ENCODE peak calls at places on chromosomes 6 and 20, in six cellular contexts. S is uterus, F is heart left ventricle, L is SK-N-SH, C is RWPE1, R is mucosa of descending colon. N is an unnamed sample.

GRCh38 chr6:48664850-48665249 is 553.9 kb upstream of the PTCHD4 start:
- DNase-seq in S (no peak), F (no peak), L (no peak), C (no peak), R (no peak), N (no peak)

GRCh38 chr20:42308980-42309524 is 690.9 kb upstream of the CHD6 start:
- DNase-seq in S (no peak), F (no peak), L (no peak), C (no peak), R (no peak), N (no peak)

GRCh38 chr6:42059743-42060142 is 9.4 kb downstream of the TAF8 start:
- DNase-seq in S (no peak), F (no peak), L (no peak), C (no peak), R (no peak), N (no peak)

GRCh38 chr6:80690611-80691090 is 584.2 kb downstream of the BCKDHB start:
- DNase-seq in S (no peak), F (no peak), L (no peak), C (no peak), R (no peak), N (no peak)

GRCh38 chr20:13443690-13444089 is 195.0 kb downstream of the TASP1 start:
- DNase-seq in S (no peak), F (no peak), L (no peak), C (no peak), R (no peak), N (no peak)

GRCh38 chr6:166629628-166630027 is 2.6 kb upstream of the RPS6KA2 start:
- DNase-seq in S (no peak), F (no peak), L (no peak), C (no peak), R (no peak), N (no peak)

GRCh38 chr20:35010405-35011192 is 54.9 kb downstream of the MYH7B start:
- DNase-seq in S (peak), F (no peak), L (no peak), C (no peak), R (no peak), N (no peak)

GRCh38 chr6:100504786-100505737 is 40.3 kb upstream of the SIM1 start:
- DNase-seq in S (no peak), F (no peak), L (no peak), C (peak), R (no peak), N (no peak)

GRCh38 chr6:57207141-57207540 is 15.0 kb downstream of the RAB23 start:
- DNase-seq in S (no peak), F (no peak), L (no peak), C (peak), R (no peak), N (no peak)

GRCh38 chr6:141203902-141204575 is 928.7 kb upstream of the GJE1 start:
- DNase-seq in S (no peak), F (no peak), L (no peak), C (no peak), R (no peak), N (no peak)

GRCh38 chr6:13239530-13240455 is 88.5 kb downstream of the TBC1D7 start:
- DNase-seq in S (no peak), F (no peak), L (no peak), C (no peak), R (no peak), N (no peak)

GRCh38 chr6:107866606-107867301 is 42.6 kb upstream of the SCML4 start:
- DNase-seq in S (no peak), F (no peak), L (peak), C (peak), R (no peak), N (no peak)

GRCh38 chr6:21414065-21414464 is 179.5 kb upstream of the SOX4 start:
- DNase-seq in S (no peak), F (no peak), L (no peak), C (no peak), R (no peak), N (no peak)

GRCh38 chr6:37872385-37872768 is 52.9 kb downstream of the ZFAND3 start:
- DNase-seq in S (no peak), F (no peak), L (no peak), C (no peak), R (no peak), N (no peak)

GRCh38 chr6:116370717-116371383 is at the start of gene DSE:
- DNase-seq in S (peak), F (peak), L (peak), C (peak), R (peak), N (peak)

GRCh38 chr6:36851149-36851614 is 11.9 kb upstream of the CPNE5 start:
- DNase-seq in S (peak), F (no peak), L (peak), C (peak), R (no peak), N (peak)

GRCh38 chr6:125027287-125027686 is 65.0 kb downstream of the RNF217 start:
- DNase-seq in S (no peak), F (no peak), L (no peak), C (no peak), R (no peak), N (no peak)

GRCh38 chr6:123524781-123525180 is 112.0 kb downstream of the TRDN start:
- DNase-seq in S (no peak), F (no peak), L (no peak), C (no peak), R (no peak), N (no peak)

GRCh38 chr6:24909281-24910216 is 26.2 kb downstream of the RIPOR2 start:
- DNase-seq in S (no peak), F (no peak), L (no peak), C (no peak), R (no peak), N (peak)

GRCh38 chr20:19688031-19688806 is 69.8 kb upstream of the RIN2 start:
- DNase-seq in S (peak), F (peak), L (peak), C (peak), R (peak), N (peak)

GRCh38 chr6:158760618-158761250 is 58.4 kb downstream of the EZR start:
- DNase-seq in S (no peak), F (peak), L (no peak), C (no peak), R (no peak), N (no peak)

GRCh38 chr6:145538996-145539395 is 196.3 kb downstream of the EPM2A start:
- DNase-seq in S (no peak), F (no peak), L (no peak), C (no peak), R (no peak), N (no peak)

GRCh38 chr20:15814903-15815302 is 758.3 kb downstream of the KIF16B start:
- DNase-seq in S (no peak), F (no peak), L (no peak), C (no peak), R (no peak), N (no peak)

GRCh38 chr6:166194885-166195860 is 27.5 kb upstream of the TBXT start:
- DNase-seq in S (no peak), F (no peak), L (no peak), C (no peak), R (no peak), N (no peak)

GRCh38 chr6:43515808-43516207 is 918 bp downstream of the YIPF3 start:
- DNase-seq in S (no peak), F (no peak), L (no peak), C (no peak), R (no peak), N (no peak)

GRCh38 chr6:124670801-124671200 is 291.4 kb upstream of the RNF217 start:
- DNase-seq in S (no peak), F (no peak), L (no peak), C (no peak), R (no peak), N (no peak)

GRCh38 chr6:82364087-82365010 is 732 bp downstream of the TPBG start:
- DNase-seq in S (peak), F (peak), L (peak), C (peak), R (peak), N (peak)

GRCh38 chr6:123240626-123241025 is 244.6 kb downstream of the CLVS2 start:
- DNase-seq in S (no peak), F (no peak), L (no peak), C (no peak), R (no peak), N (no peak)

GRCh38 chr6:166980738-166981137 is 18.5 kb upstream of the CEP43 start:
- DNase-seq in S (no peak), F (no peak), L (no peak), C (no peak), R (no peak), N (no peak)

GRCh38 chr20:3103369-3104032 is 19.0 kb upstream of the AVP start:
- DNase-seq in S (no peak), F (peak), L (no peak), C (peak), R (no peak), N (no peak)

GRCh38 chr20:3420211-3420707 is 12.8 kb upstream of the DNAAF9 start:
- DNase-seq in S (no peak), F (no peak), L (no peak), C (peak), R (no peak), N (no peak)

GRCh38 chr6:93727447-93727846 is 308.1 kb upstream of the EPHA7 start:
- DNase-seq in S (no peak), F (no peak), L (no peak), C (no peak), R (no peak), N (no peak)

DNA sequence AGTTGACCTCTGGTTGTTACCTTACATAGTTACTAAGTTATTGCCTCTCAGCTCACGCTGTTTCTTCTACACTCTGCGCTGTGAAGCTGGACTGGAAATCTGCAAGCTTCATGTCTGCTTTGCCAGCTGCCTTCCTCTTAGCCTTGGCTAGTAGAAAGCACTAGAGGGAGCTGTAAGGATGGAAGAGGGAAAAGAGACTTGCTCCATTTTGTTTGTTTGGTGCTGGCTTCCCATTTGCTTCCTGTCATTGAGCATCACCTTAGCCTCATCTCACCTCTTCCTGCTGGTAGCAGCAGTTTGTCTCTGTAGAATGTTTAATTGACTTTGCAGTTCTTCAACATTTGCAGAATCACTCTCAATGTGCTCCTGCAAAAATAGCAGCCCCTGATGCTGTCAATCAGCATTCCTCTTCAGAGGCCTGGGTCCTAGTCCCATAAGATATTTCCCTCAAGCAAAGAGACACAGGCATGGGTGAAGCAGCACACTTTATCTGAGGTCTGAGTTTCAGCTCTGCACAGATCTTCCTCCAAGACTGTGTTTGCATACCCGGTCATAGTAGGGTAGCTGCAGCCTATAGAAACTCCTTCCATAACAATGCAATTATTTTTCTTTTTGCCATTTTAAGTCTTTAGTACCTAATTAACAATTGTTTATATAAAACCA is 302.2 kb upstream of the EPHA7 start:
- DNase-seq in S (no peak), F (no peak), L (no peak), C (no peak), R (no peak), N (peak)
- TF ChIP-seq CTCF in S (no peak), F (peak), L (peak), C (no peak), R (peak), N (peak)

GRCh38 chr6:17866876-17867444 is 120.5 kb downstream of the KIF13A start:
- DNase-seq in S (no peak), F (no peak), L (no peak), C (no peak), R (no peak), N (no peak)

GRCh38 chr6:17867880-17868279 is 119.6 kb downstream of the KIF13A start:
- DNase-seq in S (no peak), F (no peak), L (peak), C (peak), R (no peak), N (no peak)

GRCh38 chr6:17863971-17864754 is 123.3 kb downstream of the KIF13A start:
- DNase-seq in S (no peak), F (no peak), L (no peak), C (peak), R (peak), N (no peak)

GRCh38 chr6:17865243-17865642 is 122.2 kb downstream of the KIF13A start:
- DNase-seq in S (peak), F (no peak), L (no peak), C (peak), R (peak), N (no peak)

DNA sequence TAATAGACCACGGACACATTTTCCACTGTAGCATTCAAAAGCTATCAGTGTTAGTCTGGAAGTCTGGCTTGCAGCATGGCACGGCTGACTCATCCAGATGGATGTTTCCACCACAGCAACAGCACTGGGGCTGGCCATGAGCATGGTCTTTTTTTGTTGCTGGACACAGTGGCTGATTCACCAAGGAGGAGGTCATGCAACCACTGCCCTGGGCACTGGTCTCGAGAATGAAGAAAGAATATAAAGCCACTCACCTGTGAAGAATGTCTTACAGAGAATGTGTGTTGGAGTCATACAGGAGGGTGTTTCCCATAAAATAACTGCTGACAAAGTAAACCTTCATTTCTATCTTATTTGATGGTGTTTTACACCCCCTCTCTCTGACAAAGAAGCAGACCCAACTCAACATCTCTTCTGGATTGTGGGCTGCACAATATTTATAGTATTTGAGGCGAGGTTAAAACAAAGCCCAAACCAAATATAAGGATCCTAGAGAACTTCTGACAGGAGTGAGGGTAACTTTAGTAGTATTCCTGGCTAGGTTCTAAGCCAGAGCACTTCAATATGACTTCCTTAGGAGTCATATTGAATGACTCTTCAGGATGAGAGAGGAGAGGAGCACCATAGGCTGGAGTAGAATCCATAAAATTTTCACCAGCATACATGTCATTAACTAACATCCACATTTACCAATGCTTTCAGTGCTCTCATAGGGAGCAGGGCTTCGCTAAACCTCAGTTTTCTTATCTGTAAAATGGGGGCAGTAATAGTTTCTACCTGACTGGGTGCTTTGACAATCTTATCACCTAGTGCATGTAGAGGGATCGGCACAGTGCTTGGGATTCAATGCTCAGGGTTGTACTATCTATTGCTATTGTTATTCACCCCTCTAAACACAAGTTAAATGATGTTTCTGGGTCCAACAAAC is 121.4 kb downstream of the KIF13A start:
- DNase-seq in S (peak), F (peak), L (no peak), C (peak), R (peak), N (no peak)
- TF ChIP-seq CTCF in S (no peak), F (no peak), L (no peak), C (no peak), R (no peak), N (no peak)

GRCh38 chr6:26017567-26017966 is 55.0 kb downstream of the TRIM38 start:
- DNase-seq in S (peak), F (peak), L (no peak), C (peak), R (peak), N (no peak)
- TF ChIP-seq CTCF in S (peak), F (peak), L (no peak), C (peak), R (no peak), N (no peak)

DNA sequence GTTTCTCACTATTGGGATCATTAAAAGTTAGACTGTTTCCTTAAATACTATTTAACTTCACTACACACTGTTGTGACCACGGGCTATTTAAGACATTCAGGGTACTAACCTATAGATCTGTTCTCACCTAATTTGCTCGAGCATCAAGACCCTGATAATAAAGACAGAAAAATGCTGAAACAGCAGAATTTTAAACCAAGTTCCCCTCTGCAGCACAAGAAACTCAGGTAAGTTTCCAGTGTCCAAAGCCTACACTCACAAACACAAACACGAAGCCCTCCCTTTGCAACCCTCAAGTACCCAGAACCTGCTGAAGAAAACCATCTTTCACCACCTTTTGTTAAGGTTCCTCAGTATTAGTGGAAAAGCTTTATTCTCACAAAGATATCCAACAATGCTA is 4.0 kb downstream of the SNX5 start:
- DNase-seq in S (no peak), F (no peak), L (no peak), C (no peak), R (no peak), N (no peak)
- TF ChIP-seq CTCF in S (no peak), F (no peak), L (no peak), C (no peak), R (no peak), N (no peak)